ENCODE peak calls at places on chromosomes 1 and 21, in seven cellular contexts. One of them, this sample, is unnamed.

GRCh38 chr21:16193758-16194606 is 464.2 kb downstream of the USP25 start:
- DNase-seq in CD8-positive, alpha-beta T cell: no peak
- DNase-seq in fibroblast of pulmonary artery: peak
- DNase-seq in left ventricle myocardium inferior: peak
- DNase-seq in HCT116: no peak
- DNase-seq in A549: peak
- DNase-seq in Peyer's patch: peak
- DNase-seq in this sample: peak

GRCh38 chr1:154219511-154219910 is 1.2 kb upstream of the UBAP2L start:
- DNase-seq in CD8-positive, alpha-beta T cell: no peak
- DNase-seq in fibroblast of pulmonary artery: no peak
- DNase-seq in left ventricle myocardium inferior: no peak
- DNase-seq in HCT116: no peak
- DNase-seq in A549: no peak
- DNase-seq in Peyer's patch: no peak
- DNase-seq in this sample: peak

GRCh38 chr1:26745191-26745590 is 42.6 kb upstream of the PIGV start:
- DNase-seq in CD8-positive, alpha-beta T cell: no peak
- DNase-seq in fibroblast of pulmonary artery: no peak
- DNase-seq in left ventricle myocardium inferior: no peak
- DNase-seq in HCT116: no peak
- DNase-seq in A549: no peak
- DNase-seq in Peyer's patch: no peak
- DNase-seq in this sample: no peak

GRCh38 chr1:157202331-157202730 is 64.1 kb upstream of the ETV3 start:
- DNase-seq in CD8-positive, alpha-beta T cell: no peak
- DNase-seq in fibroblast of pulmonary artery: no peak
- DNase-seq in left ventricle myocardium inferior: no peak
- DNase-seq in HCT116: no peak
- DNase-seq in A549: no peak
- DNase-seq in Peyer's patch: no peak
- DNase-seq in this sample: no peak

GRCh38 chr1:117512728-117513321 is 93.0 kb upstream of the TENT5C start:
- DNase-seq in CD8-positive, alpha-beta T cell: no peak
- DNase-seq in fibroblast of pulmonary artery: peak
- DNase-seq in left ventricle myocardium inferior: no peak
- DNase-seq in HCT116: no peak
- DNase-seq in A549: no peak
- DNase-seq in Peyer's patch: no peak
- DNase-seq in this sample: no peak

GRCh38 chr1:110260194-110260593 is 50.1 kb downstream of the KCNC4 start:
- DNase-seq in CD8-positive, alpha-beta T cell: no peak
- DNase-seq in fibroblast of pulmonary artery: no peak
- DNase-seq in left ventricle myocardium inferior: no peak
- DNase-seq in HCT116: no peak
- DNase-seq in A549: no peak
- DNase-seq in Peyer's patch: no peak
- DNase-seq in this sample: no peak

GRCh38 chr1:39829791-39830533 is 41.3 kb upstream of the BMP8B start:
- DNase-seq in CD8-positive, alpha-beta T cell: no peak
- DNase-seq in fibroblast of pulmonary artery: peak
- DNase-seq in left ventricle myocardium inferior: no peak
- DNase-seq in HCT116: no peak
- DNase-seq in A549: no peak
- DNase-seq in Peyer's patch: no peak
- DNase-seq in this sample: no peak

GRCh38 chr1:41673806-41674205 is 189.3 kb upstream of the EDN2 start:
- DNase-seq in CD8-positive, alpha-beta T cell: no peak
- DNase-seq in fibroblast of pulmonary artery: no peak
- DNase-seq in left ventricle myocardium inferior: no peak
- DNase-seq in HCT116: no peak
- DNase-seq in A549: no peak
- DNase-seq in Peyer's patch: peak
- DNase-seq in this sample: no peak

GRCh38 chr1:147598631-147599361 is 57.5 kb downstream of the BCL9 start:
- DNase-seq in CD8-positive, alpha-beta T cell: peak
- DNase-seq in fibroblast of pulmonary artery: no peak
- DNase-seq in left ventricle myocardium inferior: no peak
- DNase-seq in HCT116: no peak
- DNase-seq in A549: peak
- DNase-seq in Peyer's patch: peak
- DNase-seq in this sample: peak

GRCh38 chr1:96072021-96072420 is 649.6 kb upstream of the PTBP2 start:
- DNase-seq in CD8-positive, alpha-beta T cell: no peak
- DNase-seq in fibroblast of pulmonary artery: no peak
- DNase-seq in left ventricle myocardium inferior: no peak
- DNase-seq in HCT116: no peak
- DNase-seq in A549: no peak
- DNase-seq in Peyer's patch: no peak
- DNase-seq in this sample: no peak

GRCh38 chr1:110634455-110635281 is 28.5 kb upstream of the KCNA2 start:
- DNase-seq in CD8-positive, alpha-beta T cell: no peak
- DNase-seq in fibroblast of pulmonary artery: peak
- DNase-seq in left ventricle myocardium inferior: peak
- DNase-seq in HCT116: no peak
- DNase-seq in A549: peak
- DNase-seq in Peyer's patch: peak
- DNase-seq in this sample: peak

GRCh38 chr21:33308586-33309490 is 15.9 kb upstream of the IFNAR1 start:
- DNase-seq in CD8-positive, alpha-beta T cell: no peak
- DNase-seq in fibroblast of pulmonary artery: peak
- DNase-seq in left ventricle myocardium inferior: no peak
- DNase-seq in HCT116: no peak
- DNase-seq in A549: no peak
- DNase-seq in Peyer's patch: peak
- DNase-seq in this sample: no peak

GRCh38 chr1:147849097-147849873 is 53.3 kb upstream of the GJA8 start:
- DNase-seq in CD8-positive, alpha-beta T cell: no peak
- DNase-seq in fibroblast of pulmonary artery: peak
- DNase-seq in left ventricle myocardium inferior: no peak
- DNase-seq in HCT116: no peak
- DNase-seq in A549: no peak
- DNase-seq in Peyer's patch: no peak
- DNase-seq in this sample: no peak

GRCh38 chr1:41860214-41860613 is 58.5 kb downstream of the HIVEP3 start:
- DNase-seq in CD8-positive, alpha-beta T cell: no peak
- DNase-seq in fibroblast of pulmonary artery: no peak
- DNase-seq in left ventricle myocardium inferior: no peak
- DNase-seq in HCT116: no peak
- DNase-seq in A549: no peak
- DNase-seq in Peyer's patch: no peak
- DNase-seq in this sample: no peak

GRCh38 chr1:166471359-166471758 is 304.6 kb upstream of the FAM78B start:
- DNase-seq in CD8-positive, alpha-beta T cell: no peak
- DNase-seq in fibroblast of pulmonary artery: no peak
- DNase-seq in left ventricle myocardium inferior: no peak
- DNase-seq in HCT116: no peak
- DNase-seq in A549: no peak
- DNase-seq in Peyer's patch: no peak
- DNase-seq in this sample: no peak

GRCh38 chr1:159132271-159132881 is 39.0 kb upstream of the CADM3 start:
- DNase-seq in CD8-positive, alpha-beta T cell: peak
- DNase-seq in fibroblast of pulmonary artery: peak
- DNase-seq in left ventricle myocardium inferior: peak
- DNase-seq in HCT116: peak
- DNase-seq in A549: peak
- DNase-seq in Peyer's patch: peak
- DNase-seq in this sample: peak

GRCh38 chr1:61370177-61370907 is 288.0 kb downstream of the NFIA start:
- DNase-seq in CD8-positive, alpha-beta T cell: no peak
- DNase-seq in fibroblast of pulmonary artery: peak
- DNase-seq in left ventricle myocardium inferior: no peak
- DNase-seq in HCT116: no peak
- DNase-seq in A549: no peak
- DNase-seq in Peyer's patch: no peak
- DNase-seq in this sample: no peak

GRCh38 chr1:24754229-24754628 is 9.0 kb downstream of the CLIC4 start:
- DNase-seq in CD8-positive, alpha-beta T cell: no peak
- DNase-seq in fibroblast of pulmonary artery: peak
- DNase-seq in left ventricle myocardium inferior: no peak
- DNase-seq in HCT116: no peak
- DNase-seq in A549: no peak
- DNase-seq in Peyer's patch: no peak
- DNase-seq in this sample: no peak

GRCh38 chr1:228368801-228369607 is 37.6 kb downstream of the TRIM11 start:
- DNase-seq in CD8-positive, alpha-beta T cell: no peak
- DNase-seq in fibroblast of pulmonary artery: peak
- DNase-seq in left ventricle myocardium inferior: peak
- DNase-seq in HCT116: no peak
- DNase-seq in A549: no peak
- DNase-seq in Peyer's patch: no peak
- DNase-seq in this sample: peak

GRCh38 chr1:63261736-63262142 is 60.6 kb upstream of the FOXD3 start:
- DNase-seq in CD8-positive, alpha-beta T cell: no peak
- DNase-seq in fibroblast of pulmonary artery: peak
- DNase-seq in left ventricle myocardium inferior: no peak
- DNase-seq in HCT116: no peak
- DNase-seq in A549: no peak
- DNase-seq in Peyer's patch: no peak
- DNase-seq in this sample: no peak

GRCh38 chr1:93080424-93080823 is 1.3 kb downstream of the MTF2 start:
- DNase-seq in CD8-positive, alpha-beta T cell: no peak
- DNase-seq in fibroblast of pulmonary artery: peak
- DNase-seq in left ventricle myocardium inferior: no peak
- DNase-seq in HCT116: peak
- DNase-seq in A549: peak
- DNase-seq in Peyer's patch: no peak
- DNase-seq in this sample: peak

GRCh38 chr1:90208949-90209348 is 214.0 kb downstream of the ZNF326 start:
- DNase-seq in CD8-positive, alpha-beta T cell: no peak
- DNase-seq in fibroblast of pulmonary artery: no peak
- DNase-seq in left ventricle myocardium inferior: no peak
- DNase-seq in HCT116: no peak
- DNase-seq in A549: no peak
- DNase-seq in Peyer's patch: no peak
- DNase-seq in this sample: no peak

GRCh38 chr1:54887665-54888071 is 673 bp upstream of the DHCR24 start:
- DNase-seq in CD8-positive, alpha-beta T cell: no peak
- DNase-seq in fibroblast of pulmonary artery: peak
- DNase-seq in left ventricle myocardium inferior: no peak
- DNase-seq in HCT116: no peak
- DNase-seq in A549: no peak
- DNase-seq in Peyer's patch: no peak
- DNase-seq in this sample: peak

GRCh38 chr1:54888080-54888733 is 1.2 kb upstream of the DHCR24 start:
- DNase-seq in CD8-positive, alpha-beta T cell: no peak
- DNase-seq in fibroblast of pulmonary artery: no peak
- DNase-seq in left ventricle myocardium inferior: no peak
- DNase-seq in HCT116: no peak
- DNase-seq in A549: no peak
- DNase-seq in Peyer's patch: no peak
- DNase-seq in this sample: no peak

GRCh38 chr1:54885237-54885679 is 1.7 kb downstream of the DHCR24 start:
- DNase-seq in CD8-positive, alpha-beta T cell: no peak
- DNase-seq in fibroblast of pulmonary artery: no peak
- DNase-seq in left ventricle myocardium inferior: no peak
- DNase-seq in HCT116: no peak
- DNase-seq in A549: no peak
- DNase-seq in Peyer's patch: no peak
- DNase-seq in this sample: no peak

GRCh38 chr1:54885863-54886723 is 902 bp downstream of the DHCR24 start:
- DNase-seq in CD8-positive, alpha-beta T cell: no peak
- DNase-seq in fibroblast of pulmonary artery: peak
- DNase-seq in left ventricle myocardium inferior: no peak
- DNase-seq in HCT116: peak
- DNase-seq in A549: no peak
- DNase-seq in Peyer's patch: peak
- DNase-seq in this sample: no peak

GRCh38 chr1:54886724-54887664 is at the start of gene DHCR24:
- DNase-seq in CD8-positive, alpha-beta T cell: peak
- DNase-seq in fibroblast of pulmonary artery: peak
- DNase-seq in left ventricle myocardium inferior: peak
- DNase-seq in HCT116: peak
- DNase-seq in A549: peak
- DNase-seq in Peyer's patch: peak
- DNase-seq in this sample: peak
- TF ChIP-seq CTCF in CD8-positive, alpha-beta T cell: no peak
- TF ChIP-seq CTCF in fibroblast of pulmonary artery: no peak
- TF ChIP-seq CTCF in left ventricle myocardium inferior: no peak
- TF ChIP-seq CTCF in HCT116: no peak
- TF ChIP-seq CTCF in A549: no peak
- TF ChIP-seq CTCF in Peyer's patch: peak
- TF ChIP-seq CTCF in this sample: no peak

GRCh38 chr1:220339581-220339980 is 67.3 kb upstream of the RAB3GAP2 start:
- DNase-seq in CD8-positive, alpha-beta T cell: no peak
- DNase-seq in fibroblast of pulmonary artery: no peak
- DNase-seq in left ventricle myocardium inferior: no peak
- DNase-seq in HCT116: no peak
- DNase-seq in A549: no peak
- DNase-seq in Peyer's patch: no peak
- DNase-seq in this sample: no peak
- TF ChIP-seq CTCF in CD8-positive, alpha-beta T cell: no peak
- TF ChIP-seq CTCF in fibroblast of pulmonary artery: no peak
- TF ChIP-seq CTCF in left ventricle myocardium inferior: peak
- TF ChIP-seq CTCF in HCT116: no peak
- TF ChIP-seq CTCF in A549: no peak
- TF ChIP-seq CTCF in Peyer's patch: peak
- TF ChIP-seq CTCF in this sample: no peak

DNA sequence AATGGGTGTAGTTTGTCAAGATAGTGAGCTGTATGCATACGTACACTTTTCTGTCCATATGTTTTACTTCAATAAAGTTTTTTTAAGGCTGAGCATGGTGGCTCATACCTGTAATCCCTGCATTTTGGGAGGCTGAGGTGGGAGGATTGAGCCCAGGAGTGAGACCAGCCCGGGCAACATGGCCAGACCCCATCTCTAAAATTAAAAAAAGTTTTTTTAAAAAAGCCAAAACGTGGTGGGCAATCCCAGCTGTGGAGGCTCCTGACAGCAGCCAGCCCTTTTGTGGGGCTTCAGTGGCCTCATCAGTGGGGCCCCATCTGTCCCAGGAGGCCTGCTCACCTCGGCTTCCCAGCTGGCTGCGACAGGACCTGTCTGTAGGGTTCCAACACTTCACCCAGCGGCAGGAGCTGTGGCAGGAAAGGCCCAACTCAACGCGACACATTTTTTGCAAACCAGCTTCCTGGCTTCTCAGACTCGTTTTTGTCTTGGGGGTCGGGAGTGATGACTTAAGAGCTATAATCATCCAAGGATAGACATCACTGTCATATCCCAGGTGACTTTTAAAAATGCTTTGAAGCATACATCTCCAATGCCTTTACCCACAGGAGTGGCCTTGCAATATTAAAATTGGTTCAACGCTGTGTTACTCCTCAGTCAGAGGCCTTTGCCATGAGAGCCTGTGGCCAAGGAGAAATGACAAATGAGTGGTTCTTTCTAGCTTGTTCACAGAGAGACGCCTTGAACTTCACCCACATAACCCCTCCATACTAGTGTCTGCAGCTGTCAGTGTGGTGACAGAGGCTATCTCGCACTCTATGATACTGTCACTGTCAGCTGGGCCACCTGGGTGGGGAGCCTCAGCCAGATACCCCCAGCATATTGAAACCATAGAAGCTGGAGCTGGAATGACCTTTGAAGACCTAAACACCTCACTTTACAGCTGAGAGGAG is 57.1 kb upstream of the LBR start:
- DNase-seq in CD8-positive, alpha-beta T cell: no peak
- DNase-seq in fibroblast of pulmonary artery: no peak
- DNase-seq in left ventricle myocardium inferior: no peak
- DNase-seq in HCT116: no peak
- DNase-seq in A549: no peak
- DNase-seq in Peyer's patch: peak
- DNase-seq in this sample: no peak
- TF ChIP-seq CTCF in CD8-positive, alpha-beta T cell: no peak
- TF ChIP-seq CTCF in fibroblast of pulmonary artery: no peak
- TF ChIP-seq CTCF in left ventricle myocardium inferior: no peak
- TF ChIP-seq CTCF in HCT116: no peak
- TF ChIP-seq CTCF in A549: no peak
- TF ChIP-seq CTCF in Peyer's patch: no peak
- TF ChIP-seq CTCF in this sample: no peak

GRCh38 chr1:35192056-35192852 is 691 bp downstream of the SFPQ start:
- DNase-seq in CD8-positive, alpha-beta T cell: peak
- DNase-seq in fibroblast of pulmonary artery: peak
- DNase-seq in left ventricle myocardium inferior: peak
- DNase-seq in HCT116: no peak
- DNase-seq in A549: peak
- DNase-seq in Peyer's patch: peak
- DNase-seq in this sample: peak
- TF ChIP-seq CTCF in CD8-positive, alpha-beta T cell: no peak
- TF ChIP-seq CTCF in fibroblast of pulmonary artery: no peak
- TF ChIP-seq CTCF in left ventricle myocardium inferior: peak
- TF ChIP-seq CTCF in HCT116: no peak
- TF ChIP-seq CTCF in A549: peak
- TF ChIP-seq CTCF in Peyer's patch: peak
- TF ChIP-seq CTCF in this sample: no peak

This sample was measured in testis.